ENCODE peak calls at places on chromosomes 13 and 19, in five cellular contexts. One of them, this sample, is unnamed.

GRCh38 chr19:58428617-58429016 is 11.3 kb downstream of the ZNF132 start:
- DNase-seq in NT2/D1: no peak
- DNase-seq in GM12878: no peak
- DNase-seq in H1: no peak
- DNase-seq in HEK293T: no peak
- DNase-seq in this sample: no peak

GRCh38 chr13:28568286-28568685 is 73.4 kb upstream of the FLT1 start:
- DNase-seq in NT2/D1: no peak
- DNase-seq in H1: no peak
- DNase-seq in GM12878: no peak
- DNase-seq in HEK293T: no peak
- DNase-seq in this sample: no peak

GRCh38 chr13:63409791-63410351 is 1994.2 kb upstream of the PCDH20 start:
- DNase-seq in NT2/D1: no peak
- DNase-seq in H1: no peak
- DNase-seq in GM12878: no peak
- DNase-seq in HEK293T: no peak
- DNase-seq in this sample: no peak

GRCh38 chr19:42175952-42176648 is 41.4 kb downstream of the DEDD2 start:
- DNase-seq in HEK293T: peak
- DNase-seq in NT2/D1: peak
- DNase-seq in H1: no peak
- DNase-seq in GM12878: no peak
- DNase-seq in this sample: no peak

GRCh38 chr13:22757530-22758120 is 423.2 kb upstream of the SGCG start:
- DNase-seq in NT2/D1: no peak
- DNase-seq in HEK293T: no peak
- DNase-seq in GM12878: no peak
- DNase-seq in H1: no peak
- DNase-seq in this sample: no peak

GRCh38 chr19:42201489-42202289 is 15.8 kb downstream of the DEDD2 start:
- DNase-seq in GM12878: peak
- DNase-seq in HEK293T: no peak
- DNase-seq in H1: no peak
- DNase-seq in NT2/D1: no peak
- DNase-seq in this sample: no peak

GRCh38 chr13:81664872-81665271 is 1323.9 kb upstream of the SPRY2 start:
- DNase-seq in H1: no peak
- DNase-seq in HEK293T: no peak
- DNase-seq in NT2/D1: no peak
- DNase-seq in GM12878: no peak
- DNase-seq in this sample: no peak

GRCh38 chr13:36163809-36164308 is 32.7 kb upstream of the DCLK1 start:
- DNase-seq in NT2/D1: no peak
- DNase-seq in H1: no peak
- DNase-seq in HEK293T: peak
- DNase-seq in GM12878: no peak
- DNase-seq in this sample: no peak

GRCh38 chr19:10701955-10702307 is 692 bp downstream of the QTRT1 start:
- DNase-seq in H1: no peak
- DNase-seq in NT2/D1: no peak
- DNase-seq in HEK293T: peak
- DNase-seq in GM12878: no peak
- DNase-seq in this sample: peak

GRCh38 chr19:29587518-29587986 is 18.5 kb upstream of the POP4 start:
- DNase-seq in NT2/D1: no peak
- DNase-seq in H1: no peak
- DNase-seq in HEK293T: no peak
- DNase-seq in GM12878: peak
- DNase-seq in this sample: no peak

GRCh38 chr19:4556574-4557185 is 2.8 kb downstream of the SEMA6B start:
- DNase-seq in H1: no peak
- DNase-seq in NT2/D1: peak
- DNase-seq in HEK293T: peak
- DNase-seq in GM12878: no peak
- DNase-seq in this sample: no peak

GRCh38 chr13:98368019-98368418 is 190.9 kb upstream of the RNF113B start:
- DNase-seq in NT2/D1: no peak
- DNase-seq in GM12878: no peak
- DNase-seq in H1: no peak
- DNase-seq in HEK293T: no peak
- DNase-seq in this sample: no peak
- TF ChIP-seq SUZ12 in NT2/D1: no peak
- TF ChIP-seq SUZ12 in GM12878: no peak
- TF ChIP-seq SUZ12 in H1: no peak
- TF ChIP-seq SUZ12 in HEK293T: no peak
- TF ChIP-seq SUZ12 in this sample: no peak

DNA sequence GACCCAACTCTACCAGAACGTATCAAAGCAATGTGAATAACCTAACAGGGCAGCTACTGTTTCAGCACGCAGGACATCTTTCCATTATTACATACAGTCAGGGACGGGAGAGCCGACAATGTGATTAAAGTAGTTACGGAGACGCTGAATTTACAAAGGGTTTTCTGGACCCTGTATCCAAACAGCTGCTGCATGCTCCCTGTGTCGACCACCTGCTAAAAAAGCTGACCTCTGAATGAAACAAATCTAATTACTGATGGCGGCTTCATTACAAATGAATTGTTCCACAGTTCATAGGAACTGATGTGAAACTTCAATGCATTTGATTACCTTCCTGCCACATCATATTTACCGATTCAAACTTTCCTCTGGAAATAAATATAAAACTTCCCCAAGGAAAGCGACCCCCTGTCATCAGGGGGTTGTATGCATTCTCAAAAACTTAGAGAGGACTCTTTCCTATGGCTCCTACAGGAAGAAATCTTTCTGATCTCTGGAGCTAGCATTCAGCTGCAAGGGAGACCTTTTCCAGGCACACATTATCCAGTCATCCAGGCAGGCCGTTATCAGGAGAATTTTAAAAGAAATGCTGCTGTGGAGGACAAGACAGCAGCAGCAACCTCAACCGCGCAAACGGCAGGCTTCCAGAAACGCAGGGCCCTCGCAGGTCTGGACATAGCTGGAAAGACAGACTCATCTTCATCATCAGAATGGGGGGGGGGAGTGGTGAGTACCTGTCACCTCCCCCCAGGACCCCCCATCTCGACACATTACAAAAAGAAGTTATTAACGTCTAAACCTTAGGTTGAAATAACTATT is 3.1 kb downstream of the EFNB2 start:
- DNase-seq in NT2/D1: no peak
- DNase-seq in GM12878: no peak
- DNase-seq in HEK293T: no peak
- DNase-seq in H1: no peak
- DNase-seq in this sample: no peak
- TF ChIP-seq SUZ12 in NT2/D1: no peak
- TF ChIP-seq SUZ12 in GM12878: peak
- TF ChIP-seq SUZ12 in HEK293T: no peak
- TF ChIP-seq SUZ12 in H1: no peak
- TF ChIP-seq SUZ12 in this sample: no peak

DNA sequence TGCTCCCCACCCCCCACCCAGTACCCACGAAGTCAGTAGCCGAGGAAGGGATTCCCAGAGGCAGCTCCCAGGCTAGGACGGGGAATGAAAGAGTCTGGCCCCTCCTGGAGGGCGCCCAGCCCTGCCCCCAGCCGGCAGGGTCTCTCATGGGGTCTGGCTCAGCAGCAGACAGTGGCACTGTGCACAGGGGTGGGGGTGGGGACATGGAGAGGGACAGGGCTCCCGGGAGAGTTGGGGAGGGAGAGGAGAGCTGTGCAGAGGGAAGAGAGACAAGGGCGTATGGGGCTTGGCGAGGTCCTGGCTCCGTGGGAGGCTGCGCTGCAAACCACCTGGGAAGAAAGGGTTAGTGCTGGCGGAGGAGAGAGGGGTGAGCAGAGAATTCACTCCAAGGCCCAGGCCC is 27.7 kb upstream of the ASF1B start:
- DNase-seq in H1: no peak
- DNase-seq in NT2/D1: no peak
- DNase-seq in HEK293T: no peak
- DNase-seq in GM12878: no peak
- DNase-seq in this sample: no peak
- TF ChIP-seq SUZ12 in H1: no peak
- TF ChIP-seq SUZ12 in NT2/D1: no peak
- TF ChIP-seq SUZ12 in HEK293T: no peak
- TF ChIP-seq SUZ12 in GM12878: no peak
- TF ChIP-seq SUZ12 in this sample: no peak

DNA sequence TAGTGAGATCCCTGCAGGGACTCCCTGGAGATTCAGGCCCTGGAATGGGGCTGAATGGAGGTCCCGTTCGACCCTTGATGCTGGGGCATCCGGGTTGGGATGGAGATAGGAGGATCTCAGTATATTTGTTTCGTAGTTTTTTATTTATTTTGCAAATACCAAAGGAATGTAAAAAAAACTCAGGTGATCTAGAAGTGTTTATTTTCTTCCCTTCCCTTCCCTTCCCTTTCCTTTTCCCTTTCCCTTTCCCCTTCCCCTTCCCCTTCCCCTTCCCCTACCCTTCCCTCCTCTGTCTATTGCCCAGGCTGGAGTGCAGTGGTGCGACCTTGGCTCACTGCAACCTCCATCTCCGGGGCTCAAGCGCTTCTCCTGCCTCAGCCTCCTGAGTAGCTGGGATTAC is 4.5 kb downstream of the GTPBP3 start:
- DNase-seq in HEK293T: no peak
- DNase-seq in H1: no peak
- DNase-seq in GM12878: no peak
- DNase-seq in NT2/D1: no peak
- DNase-seq in this sample: no peak
- TF ChIP-seq SUZ12 in HEK293T: no peak
- TF ChIP-seq SUZ12 in H1: no peak
- TF ChIP-seq SUZ12 in GM12878: no peak
- TF ChIP-seq SUZ12 in NT2/D1: no peak
- TF ChIP-seq SUZ12 in this sample: no peak

GRCh38 chr13:78714717-78715116 is 55.8 kb upstream of the OBI1 start:
- DNase-seq in HEK293T: no peak
- DNase-seq in GM12878: no peak
- DNase-seq in NT2/D1: no peak
- DNase-seq in H1: no peak
- DNase-seq in this sample: no peak

GRCh38 chr13:78712866-78713265 is 53.9 kb upstream of the OBI1 start:
- DNase-seq in H1: no peak
- DNase-seq in NT2/D1: no peak
- DNase-seq in GM12878: no peak
- DNase-seq in HEK293T: no peak
- DNase-seq in this sample: no peak

DNA sequence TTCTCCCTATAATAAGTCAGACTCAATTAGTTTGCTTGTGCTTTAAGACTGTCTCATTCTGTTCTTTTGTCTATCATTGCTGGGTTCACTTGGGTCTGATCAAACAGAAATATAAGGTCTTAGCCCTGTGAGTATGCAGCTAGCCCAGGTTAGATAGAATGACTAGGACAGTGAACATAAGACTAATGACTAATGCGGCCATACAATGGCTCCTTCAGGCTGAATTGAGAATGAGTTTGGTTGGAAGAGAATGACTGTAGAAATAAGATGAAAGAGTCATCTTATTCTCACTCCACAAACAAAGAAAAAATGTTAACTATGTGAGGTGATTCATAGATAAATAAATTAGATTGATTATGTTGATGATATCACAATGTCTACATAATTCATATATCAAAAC is 50.1 kb upstream of the OBI1 start:
- DNase-seq in GM12878: no peak
- DNase-seq in HEK293T: no peak
- DNase-seq in H1: no peak
- DNase-seq in NT2/D1: no peak
- DNase-seq in this sample: peak
- TF ChIP-seq SUZ12 in GM12878: no peak
- TF ChIP-seq SUZ12 in HEK293T: no peak
- TF ChIP-seq SUZ12 in H1: no peak
- TF ChIP-seq SUZ12 in NT2/D1: no peak
- TF ChIP-seq SUZ12 in this sample: no peak

GRCh38 chr13:46994492-46994891 is 97.6 kb upstream of the HTR2A start:
- DNase-seq in GM12878: no peak
- DNase-seq in HEK293T: no peak
- DNase-seq in H1: no peak
- DNase-seq in NT2/D1: no peak
- DNase-seq in this sample: no peak

GRCh38 chr13:46995874-46996273 is 99.0 kb upstream of the HTR2A start:
- DNase-seq in GM12878: peak
- DNase-seq in NT2/D1: no peak
- DNase-seq in HEK293T: no peak
- DNase-seq in H1: no peak
- DNase-seq in this sample: no peak

GRCh38 chr13:46996316-46996715 is 99.5 kb upstream of the HTR2A start:
- DNase-seq in NT2/D1: no peak
- DNase-seq in GM12878: no peak
- DNase-seq in HEK293T: no peak
- DNase-seq in H1: no peak
- DNase-seq in this sample: no peak

GRCh38 chr13:46992383-46992952 is 95.6 kb upstream of the HTR2A start:
- DNase-seq in GM12878: no peak
- DNase-seq in HEK293T: peak
- DNase-seq in NT2/D1: no peak
- DNase-seq in H1: no peak
- DNase-seq in this sample: peak
- TF ChIP-seq SUZ12 in GM12878: no peak
- TF ChIP-seq SUZ12 in HEK293T: no peak
- TF ChIP-seq SUZ12 in NT2/D1: no peak
- TF ChIP-seq SUZ12 in H1: no peak
- TF ChIP-seq SUZ12 in this sample: no peak

DNA sequence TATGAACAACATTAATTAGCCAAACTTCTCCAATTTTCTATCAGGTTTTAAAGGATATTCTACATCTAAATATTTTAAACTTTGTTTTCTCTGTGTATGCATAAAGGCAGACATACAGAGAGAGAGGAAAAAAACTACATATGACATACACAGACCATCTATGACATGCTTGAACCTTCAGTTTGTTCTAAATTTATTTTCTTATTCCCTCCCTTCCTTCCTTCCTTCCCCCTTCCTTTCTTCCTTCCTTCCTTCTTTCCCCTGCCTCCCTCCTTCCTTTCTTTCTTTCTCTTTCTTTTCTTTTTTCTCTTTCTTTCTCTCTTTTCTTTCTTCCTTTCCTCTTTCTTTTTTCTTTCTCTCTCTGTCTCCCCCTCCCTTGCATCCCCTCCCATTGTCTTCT is 35.8 kb upstream of the CD70 start:
- DNase-seq in NT2/D1: no peak
- DNase-seq in HEK293T: no peak
- DNase-seq in GM12878: no peak
- DNase-seq in H1: no peak
- DNase-seq in this sample: no peak
- TF ChIP-seq SUZ12 in NT2/D1: no peak
- TF ChIP-seq SUZ12 in HEK293T: no peak
- TF ChIP-seq SUZ12 in GM12878: no peak
- TF ChIP-seq SUZ12 in H1: no peak
- TF ChIP-seq SUZ12 in this sample: no peak

DNA sequence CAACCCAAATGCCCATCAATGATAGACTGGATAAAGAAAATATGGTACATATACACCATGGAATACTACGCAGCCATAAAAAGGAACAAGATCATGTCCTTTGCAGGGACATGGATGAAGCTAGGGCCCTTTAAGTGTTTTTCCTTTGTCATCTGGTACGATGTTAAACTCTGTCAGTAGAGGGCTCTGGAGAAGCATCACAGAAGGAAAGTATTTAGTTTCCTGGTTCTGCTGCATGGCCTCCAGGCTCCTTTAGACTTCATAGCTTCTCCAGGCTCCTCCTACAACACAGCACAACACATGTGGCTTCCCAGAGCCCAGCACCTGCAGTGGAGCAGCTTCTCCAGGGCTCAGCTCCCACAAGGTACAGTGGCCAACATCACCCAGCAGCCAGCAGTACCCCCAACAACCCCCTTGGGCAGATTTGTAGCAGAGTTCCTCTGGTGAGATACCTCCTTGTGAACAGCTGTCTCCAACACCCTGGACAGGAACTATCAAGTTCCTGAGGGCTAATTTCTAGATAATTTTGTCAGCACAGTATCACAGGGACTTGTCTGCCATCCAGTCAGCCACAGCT is 63.4 kb downstream of the KCTD12 start:
- DNase-seq in GM12878: no peak
- DNase-seq in H1: no peak
- DNase-seq in NT2/D1: no peak
- DNase-seq in HEK293T: no peak
- DNase-seq in this sample: no peak
- TF ChIP-seq SUZ12 in GM12878: no peak
- TF ChIP-seq SUZ12 in H1: no peak
- TF ChIP-seq SUZ12 in NT2/D1: no peak
- TF ChIP-seq SUZ12 in HEK293T: no peak
- TF ChIP-seq SUZ12 in this sample: no peak

This sample was measured in HepG2.